ENCODE peak calls at places on chromosomes 3 and 15, in seven cellular contexts. P is NCI-H1417; F is type B pancreatic cell; W is AG08396; D is stimulated activated CD4-positive, alpha-beta T cell treated with anti-CD3 and anti-CD28 coated beads, Interleukin-1b, Interleukin-23, amount 100 ng/mL, for 24 hours; C is midbrain; L is activated T-cell treated with anti-CD3 and anti-CD28 coated beads, Interleukin-2, amount 50 U/mL, for 24 hours. H is an unnamed sample.

GRCh38 chr3:42300013-42300412 is 34.0 kb upstream of the CCK start:
- DNase-seq in D (no peak), F (no peak), C (no peak), W (peak; percentile 51), P (no peak), L (no peak), H (no peak)

GRCh38 chr15:59632714-59633113 is 21.1 kb downstream of the GCNT3 start:
- DNase-seq in C (no peak), D (no peak), F (no peak), L (no peak), W (peak; percentile 11), P (peak; percentile 32), H (no peak)

GRCh38 chr15:29570931-29571727 is 251.1 kb downstream of the TJP1 start:
- DNase-seq in W (no peak), D (no peak), F (peak; percentile 78), L (peak; percentile 34), C (peak; percentile 39), P (peak; percentile 86), H (no peak)

GRCh38 chr3:39133822-39134221 is 19.6 kb downstream of the CSRNP1 start:
- DNase-seq in P (no peak), W (no peak), D (no peak), L (no peak), C (no peak), F (no peak), H (no peak)

GRCh38 chr3:119367000-119367399 is 72.8 kb downstream of the ARHGAP31 start:
- DNase-seq in C (no peak), D (no peak), L (no peak), P (no peak), W (no peak), F (no peak), H (no peak)

GRCh38 chr3:192130534-192131132 is 596.7 kb downstream of the FGF12 start:
- DNase-seq in L (no peak), C (peak; percentile 45), F (no peak), P (peak; percentile 59), W (peak; percentile 4), D (no peak), H (peak; percentile 58)

GRCh38 chr3:107957506-107957905 is 133.3 kb downstream of the CD47 start:
- DNase-seq in L (no peak), P (no peak), C (peak; percentile 44), D (no peak), W (peak; percentile 29), F (no peak), H (no peak)

GRCh38 chr3:99864289-99864688 is 46.6 kb downstream of the CMSS1 start:
- DNase-seq in C (no peak), F (no peak), D (no peak), W (no peak), P (no peak), L (no peak), H (no peak)

GRCh38 chr3:14143826-14144225 is 19.0 kb downstream of the TMEM43 start:
- DNase-seq in F (no peak), P (no peak), L (no peak), D (no peak), W (peak; percentile 86), C (no peak), H (no peak)

GRCh38 chr3:133838916-133839800 is 33.5 kb downstream of the SRPRB start:
- DNase-seq in W (no peak), F (peak; percentile 60), P (no peak), L (no peak), C (no peak), D (no peak), H (no peak)

GRCh38 chr3:20561166-20561565 is 375.2 kb upstream of the SGO1 start:
- DNase-seq in D (no peak), L (no peak), P (no peak), C (no peak), F (no peak), W (no peak), H (no peak)

GRCh38 chr3:180467177-180467576 is 134.8 kb upstream of the TTC14 start:
- DNase-seq in D (no peak), P (no peak), F (no peak), L (no peak), C (no peak), W (no peak), H (no peak)

GRCh38 chr3:140717915-140718314 is 40.1 kb downstream of the TRIM42 start:
- DNase-seq in F (no peak), C (no peak), D (no peak), W (no peak), L (no peak), P (no peak), H (no peak)

GRCh38 chr3:184198509-184198908 is 12.5 kb downstream of the ABCF3 start:
- DNase-seq in L (no peak), F (no peak), C (no peak), W (no peak), P (no peak), D (no peak), H (no peak)

GRCh38 chr15:90871716-90872480 is 3.5 kb downstream of the FURIN start:
- DNase-seq in W (peak; percentile 55), D (no peak), P (peak; percentile 70), C (no peak), L (peak; percentile 74), F (peak; percentile 72), H (no peak)

GRCh38 chr3:171407746-171408145 is 52.5 kb downstream of the TNIK start:
- DNase-seq in D (no peak), W (peak; percentile 47), P (no peak), L (no peak), C (no peak), F (no peak), H (no peak)

GRCh38 chr15:87477056-87477455 is 779.5 kb downstream of the NTRK3 start:
- DNase-seq in W (no peak), C (no peak), D (no peak), L (no peak), F (no peak), P (no peak), H (no peak)

GRCh38 chr3:171056528-171056927 is 30.0 kb upstream of the SLC2A2 start:
- DNase-seq in F (no peak), D (no peak), P (no peak), W (no peak), L (no peak), C (no peak), H (no peak)

GRCh38 chr3:60316121-60316783 is 935.0 kb downstream of the FHIT start:
- DNase-seq in D (no peak), L (no peak), P (no peak), F (no peak), W (no peak), C (no peak), H (no peak)

H was measured in NCI-H774.